ENCODE peak calls at places on chromosome 18, in seven cellular contexts. One of them, this sample, is unnamed.

GRCh38 chr18:49459404-49460171 is 857 bp downstream of the DYM start:
- DNase-seq in transverse colon: no peak
- DNase-seq in effector memory CD4-positive, alpha-beta T cell: peak; percentile 3
- DNase-seq in T-helper 2 cell: no peak
- DNase-seq in nephron progenitor cell: no peak
- DNase-seq in NCI-H1694 treated with DMSO at 0.1 percent for 48 hours: no peak
- DNase-seq in stimulated activated CD8-positive, alpha-beta memory T cell treated with anti-CD3 and anti-CD28 coated beads, Interleukin-15, amount 100 ng/mL, for 4 hours: peak; percentile 5
- DNase-seq in this sample: no peak

GRCh38 chr18:77181950-77182707 is 49.5 kb upstream of the MBP start:
- DNase-seq in transverse colon: no peak
- DNase-seq in effector memory CD4-positive, alpha-beta T cell: no peak
- DNase-seq in T-helper 2 cell: no peak
- DNase-seq in nephron progenitor cell: no peak
- DNase-seq in NCI-H1694 treated with DMSO at 0.1 percent for 48 hours: no peak
- DNase-seq in stimulated activated CD8-positive, alpha-beta memory T cell treated with anti-CD3 and anti-CD28 coated beads, Interleukin-15, amount 100 ng/mL, for 4 hours: no peak
- DNase-seq in this sample: no peak

GRCh38 chr18:35045121-35045520 is 3.9 kb downstream of the MAPRE2 start:
- DNase-seq in transverse colon: no peak
- DNase-seq in effector memory CD4-positive, alpha-beta T cell: no peak
- DNase-seq in T-helper 2 cell: no peak
- DNase-seq in nephron progenitor cell: no peak
- DNase-seq in NCI-H1694 treated with DMSO at 0.1 percent for 48 hours: no peak
- DNase-seq in stimulated activated CD8-positive, alpha-beta memory T cell treated with anti-CD3 and anti-CD28 coated beads, Interleukin-15, amount 100 ng/mL, for 4 hours: no peak
- DNase-seq in this sample: no peak

GRCh38 chr18:44590976-44591375 is 89.7 kb upstream of the SETBP1 start:
- DNase-seq in transverse colon: no peak
- DNase-seq in effector memory CD4-positive, alpha-beta T cell: no peak
- DNase-seq in T-helper 2 cell: no peak
- DNase-seq in nephron progenitor cell: no peak
- DNase-seq in NCI-H1694 treated with DMSO at 0.1 percent for 48 hours: no peak
- DNase-seq in stimulated activated CD8-positive, alpha-beta memory T cell treated with anti-CD3 and anti-CD28 coated beads, Interleukin-15, amount 100 ng/mL, for 4 hours: no peak
- DNase-seq in this sample: no peak

GRCh38 chr18:10950876-10951630 is 198.3 kb downstream of the PIEZO2 start:
- DNase-seq in transverse colon: no peak
- DNase-seq in effector memory CD4-positive, alpha-beta T cell: no peak
- DNase-seq in T-helper 2 cell: no peak
- DNase-seq in nephron progenitor cell: no peak
- DNase-seq in NCI-H1694 treated with DMSO at 0.1 percent for 48 hours: no peak
- DNase-seq in stimulated activated CD8-positive, alpha-beta memory T cell treated with anti-CD3 and anti-CD28 coated beads, Interleukin-15, amount 100 ng/mL, for 4 hours: no peak
- DNase-seq in this sample: no peak

GRCh38 chr18:3649135-3649558 is 199.2 kb downstream of the TGIF1 start:
- DNase-seq in transverse colon: no peak
- DNase-seq in effector memory CD4-positive, alpha-beta T cell: no peak
- DNase-seq in T-helper 2 cell: no peak
- DNase-seq in nephron progenitor cell: no peak
- DNase-seq in NCI-H1694 treated with DMSO at 0.1 percent for 48 hours: no peak
- DNase-seq in stimulated activated CD8-positive, alpha-beta memory T cell treated with anti-CD3 and anti-CD28 coated beads, Interleukin-15, amount 100 ng/mL, for 4 hours: no peak
- DNase-seq in this sample: peak; percentile 56

GRCh38 chr18:49813071-49813320 is 337 bp downstream of the ACAA2 start:
- DNase-seq in transverse colon: peak; percentile 43
- DNase-seq in effector memory CD4-positive, alpha-beta T cell: peak; percentile 10
- DNase-seq in T-helper 2 cell: no peak
- DNase-seq in nephron progenitor cell: peak; percentile 41
- DNase-seq in NCI-H1694 treated with DMSO at 0.1 percent for 48 hours: peak; percentile 31
- DNase-seq in stimulated activated CD8-positive, alpha-beta memory T cell treated with anti-CD3 and anti-CD28 coated beads, Interleukin-15, amount 100 ng/mL, for 4 hours: no peak
- DNase-seq in this sample: no peak

GRCh38 chr18:8341481-8342230 is 267.6 kb upstream of the RAB12 start:
- DNase-seq in transverse colon: no peak
- DNase-seq in effector memory CD4-positive, alpha-beta T cell: no peak
- DNase-seq in T-helper 2 cell: no peak
- DNase-seq in nephron progenitor cell: no peak
- DNase-seq in NCI-H1694 treated with DMSO at 0.1 percent for 48 hours: no peak
- DNase-seq in stimulated activated CD8-positive, alpha-beta memory T cell treated with anti-CD3 and anti-CD28 coated beads, Interleukin-15, amount 100 ng/mL, for 4 hours: no peak
- DNase-seq in this sample: no peak

GRCh38 chr18:56284319-56284718 is 354.1 kb downstream of the TXNL1 start:
- DNase-seq in transverse colon: no peak
- DNase-seq in effector memory CD4-positive, alpha-beta T cell: no peak
- DNase-seq in T-helper 2 cell: no peak
- DNase-seq in nephron progenitor cell: no peak
- DNase-seq in NCI-H1694 treated with DMSO at 0.1 percent for 48 hours: no peak
- DNase-seq in stimulated activated CD8-positive, alpha-beta memory T cell treated with anti-CD3 and anti-CD28 coated beads, Interleukin-15, amount 100 ng/mL, for 4 hours: no peak
- DNase-seq in this sample: no peak

GRCh38 chr18:24497052-24497754 is 36.8 kb downstream of the HRH4 start:
- DNase-seq in transverse colon: no peak
- DNase-seq in effector memory CD4-positive, alpha-beta T cell: no peak
- DNase-seq in T-helper 2 cell: no peak
- DNase-seq in nephron progenitor cell: no peak
- DNase-seq in NCI-H1694 treated with DMSO at 0.1 percent for 48 hours: peak; percentile 71
- DNase-seq in stimulated activated CD8-positive, alpha-beta memory T cell treated with anti-CD3 and anti-CD28 coated beads, Interleukin-15, amount 100 ng/mL, for 4 hours: no peak
- DNase-seq in this sample: no peak

GRCh38 chr18:12946549-12947354 is 1.1 kb upstream of the SEH1L start:
- DNase-seq in transverse colon: peak; percentile 47
- DNase-seq in effector memory CD4-positive, alpha-beta T cell: no peak
- DNase-seq in T-helper 2 cell: no peak
- DNase-seq in nephron progenitor cell: peak; percentile 52
- DNase-seq in NCI-H1694 treated with DMSO at 0.1 percent for 48 hours: no peak
- DNase-seq in stimulated activated CD8-positive, alpha-beta memory T cell treated with anti-CD3 and anti-CD28 coated beads, Interleukin-15, amount 100 ng/mL, for 4 hours: no peak
- DNase-seq in this sample: peak; percentile 80

GRCh38 chr18:13455960-13456471 is 237.5 kb downstream of the LDLRAD4 start:
- DNase-seq in transverse colon: no peak
- DNase-seq in effector memory CD4-positive, alpha-beta T cell: no peak
- DNase-seq in T-helper 2 cell: peak; percentile 37
- DNase-seq in nephron progenitor cell: no peak
- DNase-seq in NCI-H1694 treated with DMSO at 0.1 percent for 48 hours: no peak
- DNase-seq in stimulated activated CD8-positive, alpha-beta memory T cell treated with anti-CD3 and anti-CD28 coated beads, Interleukin-15, amount 100 ng/mL, for 4 hours: no peak
- DNase-seq in this sample: no peak

GRCh38 chr18:57930476-57930875 is 113.5 kb upstream of the NEDD4L start:
- DNase-seq in transverse colon: no peak
- DNase-seq in effector memory CD4-positive, alpha-beta T cell: no peak
- DNase-seq in T-helper 2 cell: no peak
- DNase-seq in nephron progenitor cell: no peak
- DNase-seq in NCI-H1694 treated with DMSO at 0.1 percent for 48 hours: no peak
- DNase-seq in stimulated activated CD8-positive, alpha-beta memory T cell treated with anti-CD3 and anti-CD28 coated beads, Interleukin-15, amount 100 ng/mL, for 4 hours: no peak
- DNase-seq in this sample: no peak

GRCh38 chr18:8031496-8031895 is 464.4 kb downstream of the PTPRM start:
- DNase-seq in transverse colon: no peak
- DNase-seq in effector memory CD4-positive, alpha-beta T cell: no peak
- DNase-seq in T-helper 2 cell: no peak
- DNase-seq in nephron progenitor cell: no peak
- DNase-seq in NCI-H1694 treated with DMSO at 0.1 percent for 48 hours: no peak
- DNase-seq in stimulated activated CD8-positive, alpha-beta memory T cell treated with anti-CD3 and anti-CD28 coated beads, Interleukin-15, amount 100 ng/mL, for 4 hours: no peak
- DNase-seq in this sample: no peak

GRCh38 chr18:62914868-62915267 is 199.5 kb downstream of the PHLPP1 start:
- DNase-seq in transverse colon: no peak
- DNase-seq in effector memory CD4-positive, alpha-beta T cell: no peak
- DNase-seq in T-helper 2 cell: no peak
- DNase-seq in nephron progenitor cell: no peak
- DNase-seq in NCI-H1694 treated with DMSO at 0.1 percent for 48 hours: no peak
- DNase-seq in stimulated activated CD8-positive, alpha-beta memory T cell treated with anti-CD3 and anti-CD28 coated beads, Interleukin-15, amount 100 ng/mL, for 4 hours: no peak
- DNase-seq in this sample: no peak

GRCh38 chr18:21693322-21693721 is 11.3 kb downstream of the ABHD3 start:
- DNase-seq in transverse colon: no peak
- DNase-seq in effector memory CD4-positive, alpha-beta T cell: no peak
- DNase-seq in T-helper 2 cell: no peak
- DNase-seq in nephron progenitor cell: no peak
- DNase-seq in NCI-H1694 treated with DMSO at 0.1 percent for 48 hours: no peak
- DNase-seq in stimulated activated CD8-positive, alpha-beta memory T cell treated with anti-CD3 and anti-CD28 coated beads, Interleukin-15, amount 100 ng/mL, for 4 hours: no peak
- DNase-seq in this sample: no peak

GRCh38 chr18:11411021-11411420 is 198.4 kb upstream of the SLC35G4 start:
- DNase-seq in transverse colon: no peak
- DNase-seq in effector memory CD4-positive, alpha-beta T cell: no peak
- DNase-seq in T-helper 2 cell: no peak
- DNase-seq in nephron progenitor cell: no peak
- DNase-seq in NCI-H1694 treated with DMSO at 0.1 percent for 48 hours: no peak
- DNase-seq in stimulated activated CD8-positive, alpha-beta memory T cell treated with anti-CD3 and anti-CD28 coated beads, Interleukin-15, amount 100 ng/mL, for 4 hours: no peak
- DNase-seq in this sample: no peak

GRCh38 chr18:36608107-36608506 is 220.7 kb downstream of the TPGS2 start:
- DNase-seq in transverse colon: no peak
- DNase-seq in effector memory CD4-positive, alpha-beta T cell: no peak
- DNase-seq in T-helper 2 cell: no peak
- DNase-seq in nephron progenitor cell: no peak
- DNase-seq in NCI-H1694 treated with DMSO at 0.1 percent for 48 hours: no peak
- DNase-seq in stimulated activated CD8-positive, alpha-beta memory T cell treated with anti-CD3 and anti-CD28 coated beads, Interleukin-15, amount 100 ng/mL, for 4 hours: no peak
- DNase-seq in this sample: peak; percentile 31

GRCh38 chr18:61992285-61992684 is 99.5 kb upstream of the RNF152 start:
- DNase-seq in transverse colon: no peak
- DNase-seq in effector memory CD4-positive, alpha-beta T cell: no peak
- DNase-seq in T-helper 2 cell: no peak
- DNase-seq in nephron progenitor cell: no peak
- DNase-seq in NCI-H1694 treated with DMSO at 0.1 percent for 48 hours: no peak
- DNase-seq in stimulated activated CD8-positive, alpha-beta memory T cell treated with anti-CD3 and anti-CD28 coated beads, Interleukin-15, amount 100 ng/mL, for 4 hours: no peak
- DNase-seq in this sample: no peak

GRCh38 chr18:55320399-55321255 is 267.4 kb downstream of the TCF4 start:
- DNase-seq in transverse colon: no peak
- DNase-seq in effector memory CD4-positive, alpha-beta T cell: no peak
- DNase-seq in T-helper 2 cell: no peak
- DNase-seq in nephron progenitor cell: no peak
- DNase-seq in NCI-H1694 treated with DMSO at 0.1 percent for 48 hours: peak; percentile 57
- DNase-seq in stimulated activated CD8-positive, alpha-beta memory T cell treated with anti-CD3 and anti-CD28 coated beads, Interleukin-15, amount 100 ng/mL, for 4 hours: no peak
- DNase-seq in this sample: no peak

GRCh38 chr18:31325051-31325450 is 7.1 kb downstream of the DSG1 start:
- DNase-seq in transverse colon: no peak
- DNase-seq in effector memory CD4-positive, alpha-beta T cell: no peak
- DNase-seq in T-helper 2 cell: no peak
- DNase-seq in nephron progenitor cell: no peak
- DNase-seq in NCI-H1694 treated with DMSO at 0.1 percent for 48 hours: no peak
- DNase-seq in stimulated activated CD8-positive, alpha-beta memory T cell treated with anti-CD3 and anti-CD28 coated beads, Interleukin-15, amount 100 ng/mL, for 4 hours: no peak
- DNase-seq in this sample: no peak

GRCh38 chr18:11955299-11956029 is 25.8 kb upstream of the IMPA2 start:
- DNase-seq in transverse colon: peak; percentile 28
- DNase-seq in effector memory CD4-positive, alpha-beta T cell: no peak
- DNase-seq in T-helper 2 cell: no peak
- DNase-seq in nephron progenitor cell: no peak
- DNase-seq in NCI-H1694 treated with DMSO at 0.1 percent for 48 hours: no peak
- DNase-seq in stimulated activated CD8-positive, alpha-beta memory T cell treated with anti-CD3 and anti-CD28 coated beads, Interleukin-15, amount 100 ng/mL, for 4 hours: no peak
- DNase-seq in this sample: peak; percentile 79

GRCh38 chr18:57029761-57030160 is 117.1 kb upstream of the BOD1L2 start:
- DNase-seq in transverse colon: no peak
- DNase-seq in effector memory CD4-positive, alpha-beta T cell: no peak
- DNase-seq in T-helper 2 cell: no peak
- DNase-seq in nephron progenitor cell: no peak
- DNase-seq in NCI-H1694 treated with DMSO at 0.1 percent for 48 hours: peak; percentile 14
- DNase-seq in stimulated activated CD8-positive, alpha-beta memory T cell treated with anti-CD3 and anti-CD28 coated beads, Interleukin-15, amount 100 ng/mL, for 4 hours: no peak
- DNase-seq in this sample: peak; percentile 74

GRCh38 chr18:43422483-43422882 is 145.2 kb upstream of the SYT4 start:
- DNase-seq in transverse colon: no peak
- DNase-seq in effector memory CD4-positive, alpha-beta T cell: no peak
- DNase-seq in T-helper 2 cell: no peak
- DNase-seq in nephron progenitor cell: peak; percentile 5
- DNase-seq in NCI-H1694 treated with DMSO at 0.1 percent for 48 hours: peak; percentile 51
- DNase-seq in stimulated activated CD8-positive, alpha-beta memory T cell treated with anti-CD3 and anti-CD28 coated beads, Interleukin-15, amount 100 ng/mL, for 4 hours: no peak
- DNase-seq in this sample: peak; percentile 65

GRCh38 chr18:12394428-12394827 is 13.3 kb upstream of the PRELID3A start:
- DNase-seq in transverse colon: peak; percentile 39
- DNase-seq in effector memory CD4-positive, alpha-beta T cell: no peak
- DNase-seq in T-helper 2 cell: no peak
- DNase-seq in nephron progenitor cell: no peak
- DNase-seq in NCI-H1694 treated with DMSO at 0.1 percent for 48 hours: no peak
- DNase-seq in stimulated activated CD8-positive, alpha-beta memory T cell treated with anti-CD3 and anti-CD28 coated beads, Interleukin-15, amount 100 ng/mL, for 4 hours: no peak
- DNase-seq in this sample: peak; percentile 73

GRCh38 chr18:49094979-49095632 is 144.3 kb upstream of the SMAD7 start:
- DNase-seq in transverse colon: no peak
- DNase-seq in effector memory CD4-positive, alpha-beta T cell: no peak
- DNase-seq in T-helper 2 cell: no peak
- DNase-seq in nephron progenitor cell: no peak
- DNase-seq in NCI-H1694 treated with DMSO at 0.1 percent for 48 hours: no peak
- DNase-seq in stimulated activated CD8-positive, alpha-beta memory T cell treated with anti-CD3 and anti-CD28 coated beads, Interleukin-15, amount 100 ng/mL, for 4 hours: no peak
- DNase-seq in this sample: no peak

GRCh38 chr18:49621851-49622351 is 60.0 kb downstream of the LIPG start:
- DNase-seq in transverse colon: no peak
- DNase-seq in effector memory CD4-positive, alpha-beta T cell: no peak
- DNase-seq in T-helper 2 cell: no peak
- DNase-seq in nephron progenitor cell: no peak
- DNase-seq in NCI-H1694 treated with DMSO at 0.1 percent for 48 hours: no peak
- DNase-seq in stimulated activated CD8-positive, alpha-beta memory T cell treated with anti-CD3 and anti-CD28 coated beads, Interleukin-15, amount 100 ng/mL, for 4 hours: no peak
- DNase-seq in this sample: peak; percentile 44

GRCh38 chr18:48622911-48623431 is 84.1 kb downstream of the CTIF start:
- DNase-seq in transverse colon: no peak
- DNase-seq in effector memory CD4-positive, alpha-beta T cell: no peak
- DNase-seq in T-helper 2 cell: no peak
- DNase-seq in nephron progenitor cell: no peak
- DNase-seq in NCI-H1694 treated with DMSO at 0.1 percent for 48 hours: peak; percentile 30
- DNase-seq in stimulated activated CD8-positive, alpha-beta memory T cell treated with anti-CD3 and anti-CD28 coated beads, Interleukin-15, amount 100 ng/mL, for 4 hours: no peak
- DNase-seq in this sample: peak; percentile 81

GRCh38 chr18:13616041-13616440 is 110.3 kb downstream of the FAM210A start:
- DNase-seq in transverse colon: no peak
- DNase-seq in effector memory CD4-positive, alpha-beta T cell: no peak
- DNase-seq in T-helper 2 cell: no peak
- DNase-seq in nephron progenitor cell: no peak
- DNase-seq in NCI-H1694 treated with DMSO at 0.1 percent for 48 hours: no peak
- DNase-seq in stimulated activated CD8-positive, alpha-beta memory T cell treated with anti-CD3 and anti-CD28 coated beads, Interleukin-15, amount 100 ng/mL, for 4 hours: no peak
- DNase-seq in this sample: no peak

GRCh38 chr18:13237641-13238040 is 19.1 kb downstream of the LDLRAD4 start:
- DNase-seq in transverse colon: no peak
- DNase-seq in effector memory CD4-positive, alpha-beta T cell: no peak
- DNase-seq in T-helper 2 cell: no peak
- DNase-seq in nephron progenitor cell: no peak
- DNase-seq in NCI-H1694 treated with DMSO at 0.1 percent for 48 hours: no peak
- DNase-seq in stimulated activated CD8-positive, alpha-beta memory T cell treated with anti-CD3 and anti-CD28 coated beads, Interleukin-15, amount 100 ng/mL, for 4 hours: no peak
- DNase-seq in this sample: no peak

GRCh38 chr18:35038881-35039491 is 2.2 kb upstream of the MAPRE2 start:
- DNase-seq in transverse colon: no peak
- DNase-seq in effector memory CD4-positive, alpha-beta T cell: no peak
- DNase-seq in T-helper 2 cell: no peak
- DNase-seq in nephron progenitor cell: no peak
- DNase-seq in NCI-H1694 treated with DMSO at 0.1 percent for 48 hours: no peak
- DNase-seq in stimulated activated CD8-positive, alpha-beta memory T cell treated with anti-CD3 and anti-CD28 coated beads, Interleukin-15, amount 100 ng/mL, for 4 hours: no peak
- DNase-seq in this sample: no peak

GRCh38 chr18:2396162-2396505 is 175.2 kb downstream of the METTL4 start:
- DNase-seq in transverse colon: no peak
- DNase-seq in effector memory CD4-positive, alpha-beta T cell: no peak
- DNase-seq in T-helper 2 cell: no peak
- DNase-seq in nephron progenitor cell: no peak
- DNase-seq in NCI-H1694 treated with DMSO at 0.1 percent for 48 hours: no peak
- DNase-seq in stimulated activated CD8-positive, alpha-beta memory T cell treated with anti-CD3 and anti-CD28 coated beads, Interleukin-15, amount 100 ng/mL, for 4 hours: no peak
- DNase-seq in this sample: no peak

GRCh38 chr18:45691816-45692179 is 32.2 kb upstream of the SLC14A1 start:
- DNase-seq in transverse colon: no peak
- DNase-seq in effector memory CD4-positive, alpha-beta T cell: no peak
- DNase-seq in T-helper 2 cell: no peak
- DNase-seq in nephron progenitor cell: no peak
- DNase-seq in NCI-H1694 treated with DMSO at 0.1 percent for 48 hours: no peak
- DNase-seq in stimulated activated CD8-positive, alpha-beta memory T cell treated with anti-CD3 and anti-CD28 coated beads, Interleukin-15, amount 100 ng/mL, for 4 hours: no peak
- DNase-seq in this sample: no peak

GRCh38 chr18:35852786-35853185 is 119.7 kb upstream of the RMP24 start:
- DNase-seq in transverse colon: no peak
- DNase-seq in effector memory CD4-positive, alpha-beta T cell: no peak
- DNase-seq in T-helper 2 cell: no peak
- DNase-seq in nephron progenitor cell: no peak
- DNase-seq in NCI-H1694 treated with DMSO at 0.1 percent for 48 hours: no peak
- DNase-seq in stimulated activated CD8-positive, alpha-beta memory T cell treated with anti-CD3 and anti-CD28 coated beads, Interleukin-15, amount 100 ng/mL, for 4 hours: no peak
- DNase-seq in this sample: peak; percentile 24